ENCODE peak calls at places on chromosomes 6 and 20, in four cellular contexts. T, H, Q and W are unnamed samples.

GRCh38 chr6:128208851-128209580 is 308.2 kb upstream of the THEMIS start:
- DNase-seq in H (peak), T (peak), Q (no peak), W (no peak)

GRCh38 chr6:32148722-32149576 is 2.8 kb downstream of the PRRT1 start:
- DNase-seq in Q (no peak), H (no peak), T (no peak), W (peak)

GRCh38 chr6:131146865-131147264 is 11.6 kb downstream of the AKAP7 start:
- DNase-seq in Q (no peak), H (no peak), T (no peak), W (no peak)

GRCh38 chr20:22502731-22503191 is 81.6 kb downstream of the FOXA2 start:
- DNase-seq in Q (no peak), T (no peak), H (no peak), W (no peak)

GRCh38 chr6:142254513-142254912 is 47.3 kb upstream of the ADGRG6 start:
- DNase-seq in T (no peak), Q (no peak), H (no peak), W (no peak)

GRCh38 chr20:40650707-40651106 is 38.3 kb downstream of the MAFB start:
- DNase-seq in T (peak), H (peak), Q (no peak), W (no peak)

GRCh38 chr6:145544514-145544913 is 190.8 kb downstream of the EPM2A start:
- DNase-seq in Q (no peak), T (no peak), H (no peak), W (no peak)

GRCh38 chr20:62925420-62926228 is 681 bp downstream of the DIDO1 start:
- DNase-seq in T (peak), Q (no peak), H (peak), W (peak)

GRCh38 chr6:83609248-83609647 is 96.9 kb downstream of the PRSS35 start:
- DNase-seq in Q (no peak), H (no peak), T (no peak), W (no peak)

GRCh38 chr20:23326774-23327173 is 23.8 kb upstream of the NXT1 start:
- DNase-seq in H (no peak), Q (no peak), T (no peak), W (no peak)

GRCh38 chr6:122289721-122290501 is 109.5 kb upstream of the HSF2 start:
- DNase-seq in H (peak), Q (no peak), T (peak), W (no peak)

GRCh38 chr20:835220-836045 is 1.9 kb downstream of the FAM110A start:
- DNase-seq in Q (no peak), H (no peak), T (no peak), W (no peak)

GRCh38 chr20:51966296-51966971 is 164.1 kb upstream of the SALL4 start:
- DNase-seq in Q (peak), H (peak), T (peak), W (no peak)

GRCh38 chr6:122878809-122879208 is 89.8 kb downstream of the SMPDL3A start:
- DNase-seq in T (no peak), Q (no peak), H (no peak), W (no peak)

GRCh38 chr20:45342863-45343444 is 5.3 kb downstream of the SDC4 start:
- DNase-seq in T (no peak), Q (no peak), H (no peak), W (no peak)

GRCh38 chr6:13923527-13924145 is 1.1 kb upstream of the RNF182 start:
- DNase-seq in T (peak), H (peak), Q (peak), W (no peak)
- TF ChIP-seq CTCF in T (no peak), H (no peak), Q (no peak), W (no peak)

GRCh38 chr20:35742741-35743523 is 872 bp upstream of the RBM39 start:
- DNase-seq in T (peak), Q (no peak), H (peak), W (no peak)
- TF ChIP-seq CTCF in T (no peak), Q (no peak), H (no peak), W (no peak)

DNA sequence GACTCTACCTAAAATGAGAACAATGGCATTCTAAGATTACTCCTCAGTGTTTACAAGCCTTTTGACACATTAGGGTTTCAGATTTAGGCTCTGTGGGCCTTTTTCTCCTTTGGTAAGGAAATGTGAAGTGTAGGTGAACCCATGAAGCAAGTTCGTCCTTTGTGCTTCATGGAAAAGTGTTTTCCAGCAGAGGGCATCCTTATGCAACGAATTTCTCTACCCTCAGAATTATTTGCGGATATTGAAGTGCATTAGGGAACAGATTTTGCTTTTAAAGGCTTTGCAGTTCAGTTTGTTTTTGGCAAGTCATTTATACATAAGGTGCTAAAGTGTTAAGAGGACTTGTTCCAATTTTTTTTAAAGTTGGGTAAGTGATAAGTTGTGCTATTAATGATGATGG is 55.7 kb upstream of the FERMT1 start:
- DNase-seq in H (peak), Q (no peak), T (peak), W (no peak)
- TF ChIP-seq CTCF in H (peak), Q (peak), T (peak), W (no peak)

DNA sequence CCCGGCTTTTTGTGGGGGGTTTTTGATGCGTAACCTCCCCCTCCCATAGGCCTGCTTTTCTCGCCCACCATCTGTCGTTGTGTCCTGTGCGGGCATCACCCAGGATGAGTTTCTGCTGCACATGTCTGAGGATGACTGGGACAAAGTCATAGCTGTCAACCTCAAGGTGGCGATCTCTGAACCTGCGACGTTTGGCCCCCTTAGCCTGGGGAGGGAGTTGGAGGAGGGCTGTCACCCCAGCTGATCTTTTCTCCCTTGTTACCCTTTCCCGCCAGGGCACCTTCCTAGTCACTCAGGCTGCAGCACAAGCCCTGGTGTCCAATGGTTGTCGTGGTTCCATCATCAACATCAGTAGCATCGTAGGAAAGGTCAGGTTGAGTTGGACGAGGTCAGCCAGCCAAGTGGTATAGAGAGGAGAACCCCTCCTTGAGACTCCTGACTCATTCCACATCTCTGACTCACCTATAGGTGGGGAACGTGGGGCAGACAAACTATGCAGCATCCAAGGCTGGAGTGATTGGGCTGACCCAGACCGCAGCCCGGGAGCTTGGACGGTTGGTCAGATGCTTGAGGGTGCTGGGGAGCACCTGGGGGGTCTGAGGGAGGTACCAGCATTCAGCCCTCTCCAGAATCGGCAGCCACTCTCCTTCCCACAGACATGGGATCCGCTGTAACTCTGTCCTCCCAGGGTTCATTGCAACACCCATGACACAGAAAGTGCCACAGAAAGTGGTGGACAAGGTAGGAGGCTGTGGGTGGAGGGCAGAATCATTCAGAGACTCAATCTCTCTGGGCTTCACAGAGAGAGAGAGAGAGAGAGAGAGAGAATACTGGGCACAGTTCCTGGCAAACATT is 944 bp downstream of the HSD17B8 start:
- DNase-seq in T (no peak), H (no peak), Q (peak), W (no peak)
- TF ChIP-seq CTCF in T (no peak), H (no peak), Q (no peak), W (no peak)

DNA sequence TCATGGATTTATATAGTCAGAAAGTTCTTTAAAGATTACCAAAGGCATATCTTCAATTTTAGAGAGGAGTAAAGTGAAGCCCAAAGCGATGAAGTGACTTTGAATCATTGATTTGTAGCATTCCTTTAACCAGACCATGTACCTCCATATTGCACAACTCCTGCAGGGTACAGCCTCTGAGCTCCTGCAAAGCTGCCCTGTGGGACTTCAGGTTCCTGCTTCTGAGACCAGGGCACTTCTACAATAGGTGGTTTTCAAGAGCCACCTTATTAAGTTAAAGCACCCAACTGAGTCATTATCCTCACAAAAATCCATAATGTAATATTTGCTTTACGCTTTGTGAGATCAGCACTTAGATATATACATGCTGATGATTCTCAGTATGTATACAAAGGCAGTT is 270.7 kb upstream of the RGS17 start:
- DNase-seq in H (no peak), Q (no peak), T (no peak), W (no peak)
- TF ChIP-seq CTCF in H (no peak), Q (no peak), T (no peak), W (no peak)